ENCODE peak calls at places on chromosomes 5 and 9, in six cellular contexts. U, M, S, Z, L and G are unnamed samples.

GRCh38 chr5:152568101-152568500 is 163.0 kb upstream of the NMUR2 start:
- DNase-seq in Z (no peak), S (no peak), M (no peak), L (no peak), U (no peak), G (no peak)

GRCh38 chr5:80619081-80619480 is 35.4 kb upstream of the MSH3 start:
- DNase-seq in U (no peak), M (no peak), L (no peak), S (no peak), Z (no peak), G (no peak)

GRCh38 chr9:133855802-133856592 is 117.8 kb upstream of the SARDH start:
- DNase-seq in M (no peak), U (no peak), L (no peak), Z (peak), S (no peak), G (no peak)

GRCh38 chr9:89732295-89732951 is 127.6 kb downstream of the GADD45G start:
- DNase-seq in S (no peak), Z (no peak), M (no peak), U (no peak), L (no peak), G (no peak)

GRCh38 chr5:131684051-131684450 is 49.0 kb upstream of the RAPGEF6 start:
- DNase-seq in M (no peak), U (no peak), Z (no peak), L (no peak), S (no peak), G (no peak)

GRCh38 chr5:142924135-142924883 is 154.1 kb downstream of the ARHGAP26 start:
- DNase-seq in M (no peak), L (no peak), S (peak), U (no peak), Z (no peak), G (no peak)

GRCh38 chr5:142749321-142749720 is 20.9 kb upstream of the ARHGAP26 start:
- DNase-seq in U (no peak), Z (no peak), L (no peak), S (no peak), M (no peak), G (no peak)

GRCh38 chr5:134245692-134246091 is 19.8 kb upstream of the PPP2CA start:
- DNase-seq in M (no peak), U (no peak), L (no peak), S (no peak), Z (no peak), G (no peak)

GRCh38 chr9:4656621-4657020 is 5.5 kb upstream of the PLPP6 start:
- DNase-seq in L (no peak), S (no peak), M (no peak), U (no peak), Z (no peak), G (no peak)

GRCh38 chr9:134284273-134284672 is 42.0 kb upstream of the RXRA start:
- DNase-seq in S (no peak), M (no peak), L (no peak), U (no peak), Z (no peak), G (no peak)

GRCh38 chr5:174166231-174167079 is 120.9 kb downstream of the NSG2 start:
- DNase-seq in L (no peak), M (no peak), Z (no peak), S (no peak), U (no peak), G (no peak)

GRCh38 chr5:124570285-124571035 is 176.0 kb downstream of the ZNF608 start:
- DNase-seq in U (no peak), M (no peak), L (no peak), S (no peak), Z (no peak), G (no peak)

GRCh38 chr9:28073278-28073677 is 500.0 kb upstream of the C9orf72 start:
- DNase-seq in M (peak), S (no peak), Z (peak), L (peak), U (no peak), G (peak)

GRCh38 chr5:125043781-125044391 is 297.4 kb upstream of the ZNF608 start:
- DNase-seq in Z (no peak), U (no peak), S (no peak), L (no peak), M (peak), G (peak)

GRCh38 chr9:114004221-114004716 is 73.8 kb downstream of the AMBP start:
- DNase-seq in M (no peak), L (no peak), Z (no peak), S (no peak), U (no peak), G (no peak)

GRCh38 chr5:17056056-17056690 is 120.1 kb upstream of the MYO10 start:
- DNase-seq in U (no peak), Z (no peak), M (no peak), L (no peak), S (no peak), G (no peak)

GRCh38 chr9:116342941-116343340 is 189.3 kb downstream of the PAPPA start:
- DNase-seq in U (no peak), L (no peak), M (no peak), S (no peak), Z (no peak), G (no peak)

GRCh38 chr5:154373729-154374179 is 72.0 kb upstream of the SAP30L start:
- DNase-seq in L (no peak), M (no peak), Z (no peak), S (no peak), U (peak), G (no peak)

GRCh38 chr5:15383469-15383868 is 116.5 kb upstream of the FBXL7 start:
- DNase-seq in Z (peak), L (no peak), U (no peak), S (no peak), M (no peak), G (peak)

GRCh38 chr5:179185256-179186091 is 125.3 kb downstream of the ZNF354C start:
- DNase-seq in Z (no peak), U (no peak), S (no peak), M (no peak), L (no peak), G (no peak)

GRCh38 chr5:543351-543750 is 19.1 kb upstream of the SLC9A3 start:
- DNase-seq in S (no peak), M (no peak), Z (no peak), U (no peak), L (no peak), G (no peak)

DNA sequence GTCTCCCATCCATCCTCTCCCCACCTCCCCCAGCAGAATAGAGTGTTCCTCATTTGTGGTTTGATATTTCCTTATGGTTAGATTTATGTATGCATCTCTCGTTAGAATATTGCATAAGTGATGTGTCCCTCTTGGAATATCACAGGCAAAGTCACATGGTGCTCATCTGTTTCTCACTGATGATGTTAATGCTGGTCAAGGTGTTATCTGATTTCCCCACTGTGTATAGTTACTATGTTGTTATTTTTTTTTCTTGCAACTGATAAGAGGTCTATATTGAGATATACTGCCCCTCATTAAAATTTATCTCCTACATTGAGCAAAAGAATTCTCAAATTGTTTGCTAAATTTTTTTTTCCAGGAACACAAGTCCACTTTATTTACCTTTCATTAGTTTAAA is 3.1 kb upstream of the LRRC70 start:
- DNase-seq in Z (no peak), S (no peak), L (no peak), M (no peak), U (no peak), G (no peak)
- TF ChIP-seq JUND in Z (no peak), S (no peak), L (no peak), M (no peak), U (no peak), G (no peak)

GRCh38 chr9:34746526-34746925 is 36.6 kb upstream of the CCL21 start:
- DNase-seq in M (no peak), U (no peak), L (no peak), Z (no peak), S (no peak), G (no peak)

GRCh38 chr9:34742710-34743109 is 32.8 kb upstream of the CCL21 start:
- DNase-seq in M (no peak), S (no peak), Z (no peak), L (no peak), U (no peak), G (no peak)

GRCh38 chr9:34741628-34742027 is 31.7 kb upstream of the CCL21 start:
- DNase-seq in U (no peak), L (no peak), M (no peak), S (no peak), Z (no peak), G (no peak)

GRCh38 chr9:34744295-34745221 is 34.6 kb upstream of the CCL21 start:
- DNase-seq in U (no peak), M (peak), L (no peak), Z (no peak), S (no peak), G (no peak)
- TF ChIP-seq JUND in U (no peak), M (peak), L (no peak), Z (no peak), S (no peak), G (no peak)

GRCh38 chr5:177524941-177525655 is 8.3 kb upstream of the DDX41 start:
- DNase-seq in Z (no peak), M (no peak), U (no peak), L (no peak), S (no peak), G (no peak)
- TF ChIP-seq JUND in Z (no peak), M (no peak), U (no peak), L (no peak), S (no peak), G (no peak)

DNA sequence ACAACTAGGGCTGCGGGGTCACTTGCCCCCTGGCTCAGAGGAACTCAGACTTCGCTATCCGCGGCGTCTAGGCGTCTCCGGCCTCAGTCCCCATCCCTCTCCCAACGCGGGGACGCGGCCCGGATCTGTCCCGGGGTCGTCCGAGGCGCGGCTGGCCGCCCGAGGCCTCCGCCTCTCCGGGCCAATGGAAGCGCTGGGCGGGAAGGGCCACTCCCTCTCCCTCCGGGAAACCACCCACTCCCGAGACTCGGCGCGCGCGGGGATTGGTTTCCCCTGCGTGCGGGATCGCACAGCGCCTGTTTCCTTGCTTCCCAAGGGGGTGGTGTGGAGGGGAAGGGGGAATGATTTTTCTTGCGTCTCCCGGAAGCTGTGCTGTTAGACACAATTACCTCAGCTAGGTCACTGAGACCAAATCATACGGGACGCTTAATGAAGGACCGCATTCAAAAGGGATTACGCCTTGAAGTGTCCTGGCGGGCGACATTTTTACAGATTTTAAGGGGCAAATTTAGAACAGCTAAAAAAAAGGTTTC is 38.4 kb downstream of the NR2F1 start:
- DNase-seq in M (no peak), Z (peak), U (no peak), S (no peak), L (no peak), G (no peak)
- TF ChIP-seq JUND in M (no peak), Z (no peak), U (no peak), S (no peak), L (no peak), G (no peak)

DNA sequence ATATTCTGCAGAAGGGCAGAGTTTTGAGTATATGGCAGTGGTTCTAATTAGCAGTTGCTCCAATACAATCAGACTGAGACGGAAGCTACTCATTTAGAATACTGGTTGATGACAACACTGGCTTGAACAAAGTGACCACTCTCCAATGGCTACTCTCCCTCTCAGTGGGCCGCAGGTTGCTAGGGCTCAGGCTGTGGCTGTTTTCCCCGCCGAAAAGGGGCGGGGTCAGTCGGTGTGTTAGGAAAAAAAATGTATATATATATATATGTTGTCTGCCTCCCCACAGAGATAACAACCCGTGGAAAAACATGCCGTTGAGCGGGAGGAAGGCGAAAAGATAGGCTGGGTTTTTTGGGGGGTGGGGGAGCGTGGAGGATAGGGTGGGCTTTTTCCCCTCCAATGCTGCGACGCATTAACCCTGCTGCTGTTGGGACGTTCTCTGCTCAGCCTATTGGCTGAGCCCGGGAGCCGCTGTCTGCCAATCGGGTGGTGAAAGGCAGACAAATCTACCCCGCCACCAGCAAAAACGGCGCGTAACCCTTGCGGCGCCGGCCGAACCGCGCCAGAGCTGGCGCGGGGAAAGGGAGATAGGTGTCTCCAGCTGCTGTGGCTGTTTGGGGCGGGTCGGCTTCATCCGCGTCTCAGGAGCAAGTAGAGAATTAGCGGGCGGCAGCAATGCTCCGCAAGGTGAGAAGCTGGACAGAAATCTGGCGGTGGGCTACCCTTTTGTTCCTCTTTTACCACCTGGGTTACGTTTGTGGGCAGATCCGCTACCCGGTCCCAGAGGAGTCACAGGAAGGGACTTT is at the start of gene PCDHGC4:
- DNase-seq in L (no peak), S (no peak), Z (no peak), M (no peak), U (no peak), G (no peak)
- TF ChIP-seq JUND in L (no peak), S (no peak), Z (no peak), M (no peak), U (no peak), G (no peak)

DNA sequence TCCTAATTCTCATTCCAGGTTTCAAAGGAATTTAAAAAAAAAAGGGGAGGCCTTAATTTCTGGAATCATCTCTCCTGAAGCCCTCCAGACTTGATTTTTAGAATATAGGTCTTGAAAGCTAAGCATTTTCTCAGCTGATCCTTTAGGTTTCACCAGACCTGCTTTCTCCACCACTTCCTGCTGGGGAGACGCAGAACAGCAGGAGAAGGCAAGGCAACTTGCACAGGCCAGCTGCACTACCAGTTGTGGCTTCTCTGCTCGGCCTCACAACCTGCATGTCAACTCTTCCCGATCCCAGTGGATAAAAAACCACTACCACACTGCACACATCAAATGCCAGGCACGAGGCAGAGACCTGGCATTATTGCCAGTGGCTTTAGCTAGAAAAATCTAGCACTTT is 119.8 kb downstream of the SIL1 start:
- DNase-seq in S (no peak), U (no peak), L (no peak), M (no peak), Z (no peak), G (no peak)
- TF ChIP-seq JUND in S (no peak), U (no peak), L (no peak), M (no peak), Z (no peak), G (no peak)

GRCh38 chr9:36862206-36863145 is 171.6 kb downstream of the PAX5 start:
- DNase-seq in S (no peak), U (peak), M (peak), L (no peak), Z (peak), G (peak)
- TF ChIP-seq JUND in S (no peak), U (no peak), M (no peak), L (no peak), Z (no peak), G (no peak)